ENCODE peak calls at places on chromosomes 1 and 21, in nine cellular contexts. Y is A549; S is stimulated activated CD4-positive, alpha-beta T cell treated with anti-CD3 and anti-CD28 coated beads, Interleukin-2, amount 100 ng/mL, for 24 hours; X is NCI-H2029 treated with DMSO at 0.1 percent for 48 hours; U is NCI-H1105; M is EH; J is anterior cingulate cortex; C is fibroblast of the conjunctiva; K is NCI-H510A. O is an unnamed sample.

GRCh38 chr1:108703939-108704338 is 8.8 kb upstream of the FNDC7 start:
- DNase-seq in Y (no peak), S (no peak), X (no peak), U (no peak), M (peak; percentile 50), J (no peak), C (no peak), K (no peak), O (no peak)

GRCh38 chr1:111875640-111876039 is 113.8 kb downstream of the KCND3 start:
- DNase-seq in Y (no peak), S (no peak), X (no peak), U (no peak), M (no peak), J (no peak), C (no peak), K (no peak), O (no peak)

GRCh38 chr1:90400121-90400520 is 317.0 kb downstream of the BARHL2 start:
- DNase-seq in Y (no peak), S (no peak), X (no peak), U (no peak), M (no peak), J (no peak), C (peak; percentile 69), K (no peak), O (no peak)

GRCh38 chr1:42815938-42816599 is 853 bp upstream of the ERMAP start:
- DNase-seq in Y (no peak), S (no peak), X (no peak), U (peak; percentile 38), M (peak; percentile 33), J (no peak), C (no peak), K (peak; percentile 10), O (no peak)

GRCh38 chr1:92877792-92878191 is 46.0 kb downstream of the RPL5 start:
- DNase-seq in Y (no peak), S (no peak), X (peak; percentile 52), U (peak; percentile 7), M (peak; percentile 34), J (no peak), C (peak; percentile 1), K (no peak), O (no peak)

GRCh38 chr1:18740617-18741016 is 110.0 kb downstream of the PAX7 start:
- DNase-seq in Y (no peak), S (no peak), X (no peak), U (no peak), M (no peak), J (no peak), C (no peak), K (no peak), O (no peak)

GRCh38 chr1:185636848-185637247 is 97.3 kb upstream of the HMCN1 start:
- DNase-seq in Y (no peak), S (no peak), X (no peak), U (no peak), M (no peak), J (no peak), C (no peak), K (no peak), O (no peak)

GRCh38 chr1:222104661-222105392 is 362.9 kb upstream of the DUSP10 start:
- DNase-seq in Y (no peak), S (no peak), X (no peak), U (no peak), M (no peak), J (no peak), C (no peak), K (no peak), O (no peak)

GRCh38 chr1:217482356-217483102 is 148.4 kb downstream of the GPATCH2 start:
- DNase-seq in Y (no peak), S (peak; percentile 52), X (no peak), U (no peak), M (peak; percentile 82), J (no peak), C (peak; percentile 23), K (no peak), O (no peak)

GRCh38 chr1:24391882-24392603 is 21.5 kb downstream of the STPG1 start:
- DNase-seq in Y (peak; percentile 59), S (peak; percentile 73), X (no peak), U (peak; percentile 47), M (peak; percentile 64), J (peak; percentile 24), C (no peak), K (peak; percentile 60), O (peak; percentile 80)

GRCh38 chr1:22257286-22258275 is 114.7 kb upstream of the WNT4 start:
- DNase-seq in Y (no peak), S (no peak), X (peak; percentile 80), U (no peak), M (no peak), J (no peak), C (no peak), K (peak; percentile 45), O (no peak)

GRCh38 chr21:37459575-37459974 is 93.0 kb downstream of the DYRK1A start:
- DNase-seq in Y (no peak), S (no peak), X (no peak), U (no peak), M (peak; percentile 80), J (no peak), C (no peak), K (no peak), O (no peak)

GRCh38 chr1:230005040-230005439 is 62.0 kb upstream of the GALNT2 start:
- DNase-seq in Y (no peak), S (no peak), X (no peak), U (no peak), M (no peak), J (no peak), C (no peak), K (no peak), O (no peak)

GRCh38 chr1:43706598-43707190 is 642 bp upstream of the ST3GAL3 start:
- DNase-seq in Y (no peak), S (peak; percentile 30), X (no peak), U (peak; percentile 1), M (peak; percentile 35), J (no peak), C (no peak), K (peak; percentile 28), O (peak; percentile 57)

GRCh38 chr1:234612352-234613127 is 2.6 kb upstream of the IRF2BP2 start:
- DNase-seq in Y (peak; percentile 96), S (peak; percentile 69), X (peak; percentile 97), U (peak; percentile 82), M (peak; percentile 98), J (peak; percentile 47), C (peak; percentile 99), K (peak; percentile 96), O (peak; percentile 95)

GRCh38 chr1:83931658-83932253 is 67.2 kb downstream of the TTLL7 start:
- DNase-seq in Y (peak; percentile 35), S (no peak), X (peak; percentile 56), U (peak; percentile 55), M (peak; percentile 63), J (no peak), C (peak; percentile 21), K (no peak), O (peak; percentile 55)

GRCh38 chr1:35935436-35935835 is 4.5 kb downstream of the AGO3 start:
- DNase-seq in Y (no peak), S (no peak), X (no peak), U (no peak), M (no peak), J (no peak), C (no peak), K (no peak), O (peak; percentile 17)

GRCh38 chr21:45228171-45228641 is 59.5 kb downstream of the POFUT2 start:
- DNase-seq in Y (no peak), S (peak; percentile 78), X (no peak), U (no peak), M (peak; percentile 99), J (no peak), C (peak; percentile 89), K (no peak), O (no peak)

GRCh38 chr1:238642231-238642630 is 744.1 kb upstream of the CHRM3 start:
- DNase-seq in Y (no peak), S (no peak), X (no peak), U (no peak), M (peak; percentile 69), J (no peak), C (peak; percentile 27), K (no peak), O (no peak)

GRCh38 chr1:205314986-205315618 is 6.4 kb downstream of the NUAK2 start:
- DNase-seq in Y (no peak), S (no peak), X (no peak), U (no peak), M (no peak), J (no peak), C (no peak), K (no peak), O (no peak)

GRCh38 chr1:1797731-1798341 is 19.6 kb upstream of the NADK start:
- DNase-seq in Y (no peak), S (no peak), X (no peak), U (no peak), M (no peak), J (no peak), C (no peak), K (no peak), O (no peak)

GRCh38 chr1:116375165-116375883 is 2.3 kb downstream of the ATP1A1 start:
- DNase-seq in Y (no peak), S (no peak), X (no peak), U (no peak), M (peak; percentile 31), J (no peak), C (no peak), K (no peak), O (no peak)

GRCh38 chr1:169779970-169780369 is 14.7 kb downstream of the METTL18 start:
- DNase-seq in Y (peak; percentile 7), S (no peak), X (no peak), U (no peak), M (peak; percentile 69), J (no peak), C (no peak), K (no peak), O (no peak)

GRCh38 chr1:46244656-46245371 is 2.7 kb upstream of the RAD54L start:
- DNase-seq in Y (peak; percentile 47), S (no peak), X (no peak), U (peak; percentile 8), M (peak; percentile 48), J (no peak), C (peak; percentile 18), K (no peak), O (peak; percentile 14)

GRCh38 chr1:161131721-161132409 is 602 bp downstream of the DEDD start:
- DNase-seq in Y (no peak), S (no peak), X (no peak), U (no peak), M (peak; percentile 39), J (no peak), C (no peak), K (no peak), O (no peak)

GRCh38 chr1:206411321-206411720 is 59.0 kb upstream of the IKBKE start:
- DNase-seq in Y (no peak), S (no peak), X (no peak), U (no peak), M (no peak), J (no peak), C (no peak), K (no peak), O (no peak)

GRCh38 chr1:159162511-159163265 is 8.7 kb upstream of the CADM3 start:
- DNase-seq in Y (no peak), S (no peak), X (no peak), U (no peak), M (no peak), J (no peak), C (no peak), K (no peak), O (no peak)

GRCh38 chr1:218394416-218394815 is 49.3 kb downstream of the TGFB2 start:
- DNase-seq in Y (no peak), S (no peak), X (peak; percentile 73), U (no peak), M (no peak), J (no peak), C (no peak), K (no peak), O (no peak)

GRCh38 chr1:31627301-31627929 is 9.9 kb downstream of the HCRTR1 start:
- DNase-seq in Y (no peak), S (no peak), X (no peak), U (no peak), M (no peak), J (no peak), C (no peak), K (no peak), O (no peak)

GRCh38 chr1:38973659-38974437 is 17.2 kb upstream of the AKIRIN1 start:
- DNase-seq in Y (no peak), S (no peak), X (no peak), U (no peak), M (no peak), J (no peak), C (no peak), K (no peak), O (no peak)

GRCh38 chr1:3417954-3418353 is 36.5 kb upstream of the ARHGEF16 start:
- DNase-seq in Y (no peak), S (no peak), X (no peak), U (no peak), M (no peak), J (no peak), C (no peak), K (no peak), O (no peak)

O was measured in HAP-1.